ENCODE peak calls at places on chromosomes 5 and 9, in five cellular contexts. One of them, this sample, is unnamed.

GRCh38 chr5:142716963-142717362 is 31.1 kb upstream of the FGF1 start:
- DNase-seq in kidney glomerular epithelial cell: peak
- DNase-seq in activated gamma-delta T cell treated with anti-CD3 and anti-CD28 coated beads, Interleukin-2, amount 50 U/mL, for 16 hours: no peak
- DNase-seq in coronary artery: no peak
- DNase-seq in astrocyte of the hippocampus: peak
- DNase-seq in this sample: no peak

GRCh38 chr5:131377785-131378325 is 114.0 kb downstream of the CDC42SE2 start:
- DNase-seq in astrocyte of the hippocampus: no peak
- DNase-seq in activated gamma-delta T cell treated with anti-CD3 and anti-CD28 coated beads, Interleukin-2, amount 50 U/mL, for 16 hours: no peak
- DNase-seq in coronary artery: no peak
- DNase-seq in kidney glomerular epithelial cell: no peak
- DNase-seq in this sample: no peak

GRCh38 chr5:56060276-56061110 is 65.7 kb upstream of the IL6ST start:
- DNase-seq in coronary artery: no peak
- DNase-seq in activated gamma-delta T cell treated with anti-CD3 and anti-CD28 coated beads, Interleukin-2, amount 50 U/mL, for 16 hours: no peak
- DNase-seq in astrocyte of the hippocampus: no peak
- DNase-seq in kidney glomerular epithelial cell: peak
- DNase-seq in this sample: no peak

GRCh38 chr9:92294297-92294676 is 790 bp upstream of the IARS1 start:
- DNase-seq in astrocyte of the hippocampus: peak
- DNase-seq in activated gamma-delta T cell treated with anti-CD3 and anti-CD28 coated beads, Interleukin-2, amount 50 U/mL, for 16 hours: no peak
- DNase-seq in coronary artery: no peak
- DNase-seq in kidney glomerular epithelial cell: peak
- DNase-seq in this sample: peak

GRCh38 chr9:98536542-98537173 is 172.1 kb downstream of the GABBR2 start:
- DNase-seq in kidney glomerular epithelial cell: no peak
- DNase-seq in astrocyte of the hippocampus: no peak
- DNase-seq in coronary artery: no peak
- DNase-seq in activated gamma-delta T cell treated with anti-CD3 and anti-CD28 coated beads, Interleukin-2, amount 50 U/mL, for 16 hours: no peak
- DNase-seq in this sample: peak

GRCh38 chr9:124349675-124350484 is 65.4 kb downstream of the PSMB7 start:
- DNase-seq in coronary artery: peak
- DNase-seq in activated gamma-delta T cell treated with anti-CD3 and anti-CD28 coated beads, Interleukin-2, amount 50 U/mL, for 16 hours: no peak
- DNase-seq in kidney glomerular epithelial cell: no peak
- DNase-seq in astrocyte of the hippocampus: no peak
- DNase-seq in this sample: no peak

GRCh38 chr5:146213210-146213838 is 9.9 kb downstream of the RBM27 start:
- DNase-seq in coronary artery: no peak
- DNase-seq in astrocyte of the hippocampus: peak
- DNase-seq in kidney glomerular epithelial cell: peak
- DNase-seq in activated gamma-delta T cell treated with anti-CD3 and anti-CD28 coated beads, Interleukin-2, amount 50 U/mL, for 16 hours: no peak
- DNase-seq in this sample: no peak

GRCh38 chr5:138903113-138903789 is 28.1 kb upstream of the LRRTM2 start:
- DNase-seq in kidney glomerular epithelial cell: no peak
- DNase-seq in coronary artery: no peak
- DNase-seq in activated gamma-delta T cell treated with anti-CD3 and anti-CD28 coated beads, Interleukin-2, amount 50 U/mL, for 16 hours: no peak
- DNase-seq in astrocyte of the hippocampus: peak
- DNase-seq in this sample: no peak

GRCh38 chr9:105656131-105656921 is 5.9 kb upstream of the TAL2 start:
- DNase-seq in kidney glomerular epithelial cell: no peak
- DNase-seq in coronary artery: no peak
- DNase-seq in activated gamma-delta T cell treated with anti-CD3 and anti-CD28 coated beads, Interleukin-2, amount 50 U/mL, for 16 hours: no peak
- DNase-seq in astrocyte of the hippocampus: peak
- DNase-seq in this sample: no peak

GRCh38 chr5:60943624-60944023 is 1.2 kb downstream of the ERCC8 start:
- DNase-seq in astrocyte of the hippocampus: no peak
- DNase-seq in activated gamma-delta T cell treated with anti-CD3 and anti-CD28 coated beads, Interleukin-2, amount 50 U/mL, for 16 hours: no peak
- DNase-seq in coronary artery: no peak
- DNase-seq in kidney glomerular epithelial cell: no peak
- DNase-seq in this sample: no peak

GRCh38 chr5:124742983-124743533 is 3.4 kb downstream of the ZNF608 start:
- DNase-seq in activated gamma-delta T cell treated with anti-CD3 and anti-CD28 coated beads, Interleukin-2, amount 50 U/mL, for 16 hours: no peak
- DNase-seq in kidney glomerular epithelial cell: peak
- DNase-seq in coronary artery: no peak
- DNase-seq in astrocyte of the hippocampus: peak
- DNase-seq in this sample: no peak

GRCh38 chr5:68007446-68007845 is 208.1 kb upstream of the PIK3R1 start:
- DNase-seq in coronary artery: no peak
- DNase-seq in kidney glomerular epithelial cell: peak
- DNase-seq in activated gamma-delta T cell treated with anti-CD3 and anti-CD28 coated beads, Interleukin-2, amount 50 U/mL, for 16 hours: no peak
- DNase-seq in astrocyte of the hippocampus: no peak
- DNase-seq in this sample: no peak

GRCh38 chr5:147691134-147691533 is 91.4 kb downstream of the JAKMIP2 start:
- DNase-seq in activated gamma-delta T cell treated with anti-CD3 and anti-CD28 coated beads, Interleukin-2, amount 50 U/mL, for 16 hours: no peak
- DNase-seq in astrocyte of the hippocampus: no peak
- DNase-seq in kidney glomerular epithelial cell: peak
- DNase-seq in coronary artery: no peak
- DNase-seq in this sample: no peak

GRCh38 chr9:134648701-134649525 is 7.3 kb downstream of the COL5A1 start:
- DNase-seq in activated gamma-delta T cell treated with anti-CD3 and anti-CD28 coated beads, Interleukin-2, amount 50 U/mL, for 16 hours: no peak
- DNase-seq in kidney glomerular epithelial cell: no peak
- DNase-seq in coronary artery: no peak
- DNase-seq in astrocyte of the hippocampus: peak
- DNase-seq in this sample: no peak